ENCODE peak calls at places on chromosome 12, in four cellular contexts. N is hepatocyte, I is dorsolateral prefrontal cortex, E is body of pancreas. X is an unnamed sample.

GRCh38 chr12:67592228-67593011 is 56.1 kb upstream of the DYRK2 start:
- DNase-seq in N (peak), I (no peak), E (no peak), X (peak)

GRCh38 chr12:24230061-24230460 is 280.6 kb upstream of the SOX5 start:
- DNase-seq in N (no peak), I (no peak), E (no peak), X (no peak)

GRCh38 chr12:23415180-23415579 is 534.3 kb downstream of the SOX5 start:
- DNase-seq in N (no peak), I (no peak), E (no peak), X (no peak)

GRCh38 chr12:30345735-30346445 is 349.8 kb downstream of the IPO8 start:
- DNase-seq in N (no peak), I (no peak), E (no peak), X (no peak)

GRCh38 chr12:68381476-68381875 is 49.3 kb upstream of the MDM1 start:
- DNase-seq in N (no peak), I (no peak), E (no peak), X (no peak)

GRCh38 chr12:119229837-119230236 is 51.1 kb downstream of the HSPB8 start:
- DNase-seq in N (peak), I (peak), E (no peak), X (peak)

GRCh38 chr12:121278450-121279375 is 17.8 kb downstream of the CAMKK2 start:
- DNase-seq in N (no peak), I (no peak), E (peak), X (peak)

GRCh38 chr12:570949-571794 is 92.1 kb downstream of the NINJ2 start:
- DNase-seq in N (peak), I (no peak), E (peak), X (peak)

GRCh38 chr12:32048791-32049190 is 57.9 kb upstream of the BICD1 start:
- DNase-seq in N (no peak), I (no peak), E (no peak), X (no peak)

GRCh38 chr12:30090258-30090657 is 306.5 kb upstream of the TMTC1 start:
- DNase-seq in N (no peak), I (no peak), E (no peak), X (no peak)

GRCh38 chr12:1916396-1917171 is 1.9 kb downstream of the CACNA2D4 start:
- DNase-seq in N (peak), I (peak), E (no peak), X (no peak)

GRCh38 chr12:47989023-47989417 is 15.3 kb downstream of the COL2A1 start:
- DNase-seq in N (no peak), I (no peak), E (peak), X (no peak)

GRCh38 chr12:74515849-74516248 is 21.8 kb upstream of the ATXN7L3B start:
- DNase-seq in N (no peak), I (no peak), E (no peak), X (no peak)

GRCh38 chr12:59737725-59738463 is 142.1 kb downstream of the SLC16A7 start:
- DNase-seq in N (no peak), I (no peak), E (no peak), X (no peak)

GRCh38 chr12:130846386-130846785 is 7.3 kb upstream of the STX2 start:
- DNase-seq in N (no peak), I (no peak), E (no peak), X (no peak)

GRCh38 chr12:102441077-102441596 is 39.2 kb downstream of the IGF1 start:
- DNase-seq in N (no peak), I (no peak), E (no peak), X (no peak)

GRCh38 chr12:122872815-122873361 is 23.0 kb downstream of the VPS37B start:
- DNase-seq in N (no peak), I (no peak), E (peak), X (no peak)

GRCh38 chr12:117522559-117522958 is 161.1 kb upstream of the NOS1 start:
- DNase-seq in N (no peak), I (no peak), E (no peak), X (no peak)

DNA sequence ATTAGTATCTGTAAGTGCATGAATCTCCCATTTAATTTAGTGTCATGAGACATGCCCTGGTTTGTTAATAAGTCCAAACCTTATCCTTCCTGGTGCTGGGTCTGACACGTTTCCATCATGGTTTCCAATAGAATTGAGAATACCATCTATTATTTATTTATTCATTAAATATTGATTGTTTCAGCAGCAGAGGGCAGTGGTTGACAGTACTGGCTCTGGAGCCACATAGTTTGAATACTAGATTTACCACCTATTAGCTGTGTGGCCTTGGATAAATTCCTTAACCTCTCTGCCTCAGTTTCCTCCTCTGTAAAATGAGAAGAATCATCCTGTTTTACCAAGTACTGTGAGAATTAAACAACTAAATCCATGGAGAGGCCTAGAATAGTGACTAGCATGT is 941 bp upstream of the STAB2 start:
- DNase-seq in N (no peak), I (no peak), E (no peak), X (no peak)
- TF ChIP-seq CTCF in N (peak), I (no peak), E (no peak), X (no peak)

GRCh38 chr12:28872654-28873268 is 276.3 kb upstream of the FAR2 start:
- DNase-seq in N (peak), I (no peak), E (peak), X (peak)

GRCh38 chr12:28874758-28875157 is 274.3 kb upstream of the FAR2 start:
- DNase-seq in N (no peak), I (no peak), E (no peak), X (no peak)

GRCh38 chr12:28879379-28879778 is 269.7 kb upstream of the FAR2 start:
- DNase-seq in N (no peak), I (no peak), E (no peak), X (no peak)

GRCh38 chr12:28878629-28879028 is 270.4 kb upstream of the FAR2 start:
- DNase-seq in N (no peak), I (no peak), E (no peak), X (no peak)

DNA sequence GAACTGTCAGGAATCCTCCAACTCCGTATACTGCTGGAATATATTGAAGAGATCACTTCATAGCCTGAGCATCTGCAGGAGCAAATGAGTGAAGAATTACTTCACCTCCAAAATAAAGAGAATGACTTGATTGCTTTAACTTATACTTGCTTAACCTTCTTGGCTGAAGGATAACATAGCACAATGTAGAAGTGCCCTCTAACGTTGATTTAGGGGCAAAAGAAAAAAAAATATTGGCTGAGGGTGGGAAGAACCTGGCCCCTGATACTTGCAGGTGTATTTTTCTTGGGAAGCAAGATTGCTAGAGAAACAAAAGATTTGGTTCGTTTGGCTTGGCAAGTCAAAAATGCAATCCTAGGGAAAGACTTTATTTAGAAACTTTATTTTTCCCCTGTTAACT is 272.7 kb upstream of the FAR2 start:
- DNase-seq in N (no peak), I (no peak), E (no peak), X (no peak)
- TF ChIP-seq CTCF in N (no peak), I (no peak), E (no peak), X (no peak)

DNA sequence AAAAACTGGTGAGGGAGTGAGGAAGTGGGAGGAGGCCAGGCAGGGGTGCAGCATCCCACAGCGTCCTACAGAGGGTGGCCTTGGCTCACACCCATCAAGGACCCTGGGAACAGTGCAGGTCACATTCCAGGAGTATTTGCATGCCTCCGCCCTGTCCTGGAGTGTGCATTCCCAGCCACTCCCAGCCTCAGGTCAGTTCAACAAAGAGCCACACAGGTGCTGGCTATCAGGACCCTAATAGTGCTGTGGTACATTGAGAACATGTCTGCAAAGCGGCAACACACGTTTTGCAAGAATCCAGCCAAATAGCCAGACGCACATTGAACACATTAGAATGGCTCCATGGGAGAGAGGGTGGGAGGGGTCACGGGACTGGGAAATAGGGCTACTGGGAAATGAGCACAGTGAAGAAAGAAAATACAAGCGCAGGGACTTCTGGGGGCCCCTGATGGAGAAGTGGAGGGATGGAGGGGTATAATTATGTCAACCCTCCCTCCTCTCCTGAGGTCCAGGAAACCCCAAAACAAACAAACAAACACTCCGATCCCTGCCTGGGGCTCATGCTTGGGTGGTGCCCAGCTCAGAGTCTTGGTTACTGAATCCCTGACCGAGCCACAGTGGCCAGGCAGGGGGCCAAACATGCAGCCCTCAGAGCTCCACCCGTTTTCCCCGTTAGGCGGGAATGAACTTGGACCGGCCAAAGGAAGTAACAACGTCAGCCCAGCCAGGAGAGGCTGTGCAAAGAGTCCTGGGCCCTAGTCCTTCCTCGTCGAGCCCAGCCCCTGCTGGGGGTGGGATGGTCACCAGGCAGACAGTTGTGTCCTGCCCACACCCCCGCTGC is 36.4 kb downstream of the CMKLR1 start:
- DNase-seq in N (peak), I (no peak), E (peak), X (peak)
- TF ChIP-seq CTCF in N (peak), I (no peak), E (no peak), X (no peak)

GRCh38 chr12:94909609-94910008 is 93.9 kb downstream of the NDUFA12 start:
- DNase-seq in N (no peak), I (no peak), E (no peak), X (no peak)
- TF ChIP-seq CTCF in N (no peak), I (no peak), E (no peak), X (no peak)

DNA sequence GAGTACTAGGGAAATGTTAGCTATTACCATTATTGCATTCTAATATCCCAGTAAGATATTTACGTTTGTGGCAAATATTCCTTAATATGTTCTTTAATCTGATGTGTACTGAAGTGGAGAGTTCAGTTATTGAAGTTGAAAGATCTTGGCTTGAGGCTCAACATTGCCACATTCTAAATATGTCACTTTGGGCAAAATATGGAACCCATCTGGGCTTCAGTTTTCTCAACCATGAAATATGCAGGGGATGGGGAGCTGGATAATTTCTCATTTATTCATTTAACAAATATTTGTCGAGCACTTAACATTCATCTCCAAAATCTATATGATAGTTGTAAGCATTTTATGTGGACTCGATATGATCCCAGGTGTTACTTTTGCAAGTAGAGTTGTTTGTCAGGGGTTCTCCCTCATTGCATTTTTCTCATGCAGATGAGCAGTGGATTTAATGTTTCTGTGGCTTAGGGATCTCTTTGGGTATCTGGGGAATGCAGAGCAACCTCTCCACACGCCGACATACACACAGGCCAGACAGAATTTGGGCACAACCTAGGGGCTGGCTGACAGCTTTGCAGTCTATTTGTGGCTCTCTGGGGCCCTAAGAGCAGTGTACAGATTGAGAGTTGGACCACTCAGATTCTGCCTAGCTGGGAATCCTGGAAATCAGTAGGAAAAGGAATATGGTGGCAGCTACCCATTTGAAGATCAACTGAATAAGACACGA is 26.6 kb upstream of the APPL2 start:
- DNase-seq in N (no peak), I (no peak), E (no peak), X (no peak)
- TF ChIP-seq CTCF in N (no peak), I (no peak), E (no peak), X (no peak)

GRCh38 chr12:111072299-111072698 is 151.9 kb upstream of the MYL2 start:
- DNase-seq in N (no peak), I (no peak), E (no peak), X (no peak)

GRCh38 chr12:111076199-111076598 is 155.8 kb upstream of the MYL2 start:
- DNase-seq in N (no peak), I (no peak), E (no peak), X (no peak)

GRCh38 chr12:111074965-111075364 is 154.6 kb upstream of the MYL2 start:
- DNase-seq in N (no peak), I (no peak), E (no peak), X (no peak)

GRCh38 chr12:111076611-111077451 is 156.5 kb upstream of the MYL2 start:
- DNase-seq in N (no peak), I (no peak), E (no peak), X (no peak)

GRCh38 chr12:111074559-111074958 is 154.2 kb upstream of the MYL2 start:
- DNase-seq in N (no peak), I (no peak), E (peak), X (no peak)
- TF ChIP-seq CTCF in N (no peak), I (no peak), E (no peak), X (no peak)

DNA sequence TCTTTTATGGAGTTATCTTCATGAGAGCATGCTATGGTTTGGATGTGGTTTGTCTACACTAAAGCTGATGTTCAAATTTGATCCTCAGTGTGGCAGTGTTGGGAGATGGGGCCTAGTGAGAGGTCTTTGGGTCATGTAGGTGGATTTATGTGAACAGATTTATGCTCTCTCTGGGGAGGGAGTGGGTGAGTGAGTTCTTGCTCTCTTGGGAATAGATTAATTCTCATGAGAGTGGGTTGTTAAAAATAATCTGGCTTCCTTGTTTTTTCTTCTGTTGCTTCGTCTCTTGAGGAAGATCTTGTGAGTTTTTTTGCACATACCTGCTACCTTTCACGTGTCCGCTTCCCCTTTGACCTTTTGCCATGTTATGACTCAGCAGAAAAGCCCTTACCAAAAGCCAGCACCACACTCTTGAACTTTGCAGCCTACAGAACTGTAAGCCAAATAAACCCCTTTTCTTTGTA is 20.5 kb downstream of the DERA start:
- DNase-seq in N (no peak), I (no peak), E (no peak), X (no peak)
- TF ChIP-seq CTCF in N (no peak), I (no peak), E (no peak), X (no peak)

DNA sequence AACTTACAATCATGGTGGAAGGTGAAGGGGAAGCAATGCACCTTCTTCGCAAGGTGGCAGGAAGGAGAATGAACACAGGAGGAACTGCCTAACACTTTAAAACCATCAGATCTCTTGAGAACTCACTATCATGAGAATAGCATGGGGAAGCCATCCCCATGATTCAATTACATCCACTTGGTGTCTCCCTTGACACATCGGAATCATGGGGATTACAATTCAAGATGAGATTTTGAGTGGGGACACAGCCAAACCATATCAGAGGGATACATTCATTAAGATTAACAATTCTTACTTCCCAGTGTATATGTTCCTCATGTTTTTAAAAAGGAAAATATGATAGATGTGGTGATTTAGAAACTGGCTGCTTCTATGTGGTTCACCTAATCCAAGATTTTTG is 117.9 kb downstream of the PDE3A start:
- DNase-seq in N (no peak), I (no peak), E (no peak), X (no peak)
- TF ChIP-seq CTCF in N (no peak), I (peak), E (no peak), X (no peak)

GRCh38 chr12:79422060-79422812 is 268.5 kb downstream of the PAWR start:
- DNase-seq in N (no peak), I (no peak), E (no peak), X (no peak)

GRCh38 chr12:79423560-79423959 is 267.2 kb downstream of the PAWR start:
- DNase-seq in N (no peak), I (no peak), E (no peak), X (no peak)

GRCh38 chr12:79421236-79421740 is 269.5 kb downstream of the PAWR start:
- DNase-seq in N (no peak), I (no peak), E (no peak), X (no peak)

GRCh38 chr12:79424109-79424721 is 266.5 kb downstream of the PAWR start:
- DNase-seq in N (peak), I (no peak), E (no peak), X (peak)

GRCh38 chr12:79420146-79420618 is 270.6 kb downstream of the PAWR start:
- DNase-seq in N (peak), I (no peak), E (peak), X (peak)
- TF ChIP-seq CTCF in N (peak), I (peak), E (peak), X (peak)

X was measured in Calu3.